ENCODE peak calls at places on chromosomes 16 and 17, in four cellular contexts. One of them, this sample, is unnamed.

GRCh38 chr16:54375056-54375455 is 88.5 kb upstream of the IRX3 start:
- DNase-seq in CD8-positive, alpha-beta memory T cell: no peak
- DNase-seq in adipocyte: no peak
- DNase-seq in lower lobe of right lung: no peak
- DNase-seq in this sample: no peak

GRCh38 chr17:72171703-72172670 is 51.2 kb downstream of the SOX9 start:
- DNase-seq in CD8-positive, alpha-beta memory T cell: no peak
- DNase-seq in adipocyte: no peak
- DNase-seq in lower lobe of right lung: no peak
- DNase-seq in this sample: no peak

GRCh38 chr17:1100382-1100781 is 79.4 kb downstream of the ABR start:
- DNase-seq in CD8-positive, alpha-beta memory T cell: no peak
- DNase-seq in adipocyte: no peak
- DNase-seq in lower lobe of right lung: no peak
- DNase-seq in this sample: no peak

GRCh38 chr16:4123617-4124300 is 7.5 kb upstream of the ADCY9 start:
- DNase-seq in CD8-positive, alpha-beta memory T cell: no peak
- DNase-seq in adipocyte: no peak
- DNase-seq in lower lobe of right lung: no peak
- DNase-seq in this sample: no peak

GRCh38 chr17:34314279-34314678 is 5.0 kb upstream of the CCL8 start:
- DNase-seq in CD8-positive, alpha-beta memory T cell: no peak
- DNase-seq in adipocyte: peak
- DNase-seq in lower lobe of right lung: no peak
- DNase-seq in this sample: no peak

GRCh38 chr17:41812176-41813038 is at the start of gene FKBP10:
- DNase-seq in CD8-positive, alpha-beta memory T cell: peak
- DNase-seq in adipocyte: peak
- DNase-seq in lower lobe of right lung: no peak
- DNase-seq in this sample: peak

GRCh38 chr17:51260960-51261958 is 913 bp downstream of the UTP18 start:
- DNase-seq in CD8-positive, alpha-beta memory T cell: peak
- DNase-seq in adipocyte: peak
- DNase-seq in lower lobe of right lung: peak
- DNase-seq in this sample: peak

GRCh38 chr17:57600092-57600491 is 145.0 kb downstream of the CCDC182 start:
- DNase-seq in CD8-positive, alpha-beta memory T cell: no peak
- DNase-seq in adipocyte: no peak
- DNase-seq in lower lobe of right lung: no peak
- DNase-seq in this sample: no peak

GRCh38 chr17:81837641-81838040 is 2.8 kb upstream of the PPP1R27 start:
- DNase-seq in CD8-positive, alpha-beta memory T cell: no peak
- DNase-seq in adipocyte: no peak
- DNase-seq in lower lobe of right lung: peak
- DNase-seq in this sample: no peak

GRCh38 chr17:10069301-10069700 is 129.1 kb downstream of the GAS7 start:
- DNase-seq in CD8-positive, alpha-beta memory T cell: no peak
- DNase-seq in adipocyte: no peak
- DNase-seq in lower lobe of right lung: no peak
- DNase-seq in this sample: no peak

GRCh38 chr17:80773243-80773991 is 218.2 kb upstream of the CHMP6 start:
- DNase-seq in CD8-positive, alpha-beta memory T cell: no peak
- DNase-seq in adipocyte: peak
- DNase-seq in lower lobe of right lung: no peak
- DNase-seq in this sample: no peak
- H3K4me3 ChIP-seq in CD8-positive, alpha-beta memory T cell: no peak
- H3K4me3 ChIP-seq in adipocyte: no peak
- H3K4me3 ChIP-seq in lower lobe of right lung: no peak
- H3K4me3 ChIP-seq in this sample: no peak

GRCh38 chr16:30741461-30741914 is 6.7 kb upstream of the PHKG2 start:
- DNase-seq in CD8-positive, alpha-beta memory T cell: no peak
- DNase-seq in adipocyte: peak
- DNase-seq in lower lobe of right lung: peak
- DNase-seq in this sample: peak
- H3K4me3 ChIP-seq in CD8-positive, alpha-beta memory T cell: no peak
- H3K4me3 ChIP-seq in adipocyte: no peak
- H3K4me3 ChIP-seq in lower lobe of right lung: peak
- H3K4me3 ChIP-seq in this sample: peak

GRCh38 chr16:15639061-15639568 is 3.8 kb downstream of the MARF1 start:
- DNase-seq in CD8-positive, alpha-beta memory T cell: no peak
- DNase-seq in adipocyte: no peak
- DNase-seq in lower lobe of right lung: no peak
- DNase-seq in this sample: no peak
- H3K4me3 ChIP-seq in CD8-positive, alpha-beta memory T cell: no peak
- H3K4me3 ChIP-seq in adipocyte: no peak
- H3K4me3 ChIP-seq in lower lobe of right lung: no peak
- H3K4me3 ChIP-seq in this sample: no peak

DNA sequence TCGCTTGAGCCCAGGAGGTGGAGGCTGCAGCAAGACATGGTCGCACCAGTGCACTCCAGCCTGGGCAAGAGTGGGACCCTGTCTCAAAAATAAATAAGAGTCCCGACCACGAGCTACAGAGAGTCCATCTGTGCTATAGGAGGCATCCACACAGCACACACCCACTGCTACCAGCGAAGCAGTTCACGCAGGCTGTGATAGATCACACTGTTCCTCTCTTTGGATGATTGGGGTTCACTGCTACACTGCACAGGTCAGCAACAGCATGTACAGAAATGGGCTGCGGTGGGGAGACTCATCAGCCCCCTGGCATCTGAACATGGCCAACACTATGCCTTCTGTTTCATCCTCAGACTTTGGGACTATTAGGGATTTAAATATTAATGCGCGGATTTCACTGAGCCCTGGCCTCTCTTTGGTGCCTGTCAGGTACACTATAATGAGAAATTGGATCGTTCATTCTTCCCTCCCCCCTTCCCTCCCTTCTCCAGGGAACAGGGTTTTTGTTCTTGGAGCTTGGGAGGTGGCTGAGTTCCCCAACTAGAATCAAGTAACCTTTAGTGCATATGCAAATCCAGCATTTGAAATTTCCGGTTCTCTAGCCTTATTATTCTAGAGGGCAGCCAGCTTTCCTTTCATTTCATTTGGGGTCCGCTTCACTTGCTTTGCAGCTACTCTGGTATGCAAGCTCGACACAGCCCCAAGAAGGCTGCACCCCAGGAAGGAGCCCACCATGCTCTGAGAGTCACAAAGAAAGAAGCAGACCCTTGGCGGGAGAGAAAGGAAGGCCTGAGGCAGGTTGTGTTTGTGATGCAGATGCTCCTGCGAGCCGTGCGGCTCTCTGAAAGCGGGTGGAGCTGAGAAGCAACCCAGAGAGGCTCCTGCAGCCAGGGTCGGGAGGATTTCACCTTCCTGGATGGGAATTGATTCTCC is 34.1 kb downstream of the PMM2 start:
- DNase-seq in CD8-positive, alpha-beta memory T cell: no peak
- DNase-seq in adipocyte: no peak
- DNase-seq in lower lobe of right lung: no peak
- DNase-seq in this sample: no peak
- H3K4me3 ChIP-seq in CD8-positive, alpha-beta memory T cell: no peak
- H3K4me3 ChIP-seq in adipocyte: no peak
- H3K4me3 ChIP-seq in lower lobe of right lung: no peak
- H3K4me3 ChIP-seq in this sample: no peak